ENCODE peak calls at places on chromosome 16, in seven cellular contexts. T is left cardiac atrium; P is stimulated activated CD8-positive, alpha-beta memory T cell treated with anti-CD3 and anti-CD28 coated beads, Interleukin-4, amount 100 ng/mL, for 48 hours; U is HEK293T; Q is naive B cell; Z is NCI-H345; D is mucosa of gallbladder. S is an unnamed sample.

GRCh38 chr16:967077-967541 is 3.7 kb downstream of the LMF1 start:
- DNase-seq in T (no peak), U (no peak), Z (no peak), D (no peak), P (no peak), Q (no peak), S (no peak)

GRCh38 chr16:59463776-59464175 is 729.7 kb upstream of the GOT2 start:
- DNase-seq in Q (no peak), P (no peak), U (no peak), Z (no peak), T (no peak), D (no peak), S (no peak)

GRCh38 chr16:55678061-55678935 is 22.5 kb downstream of the SLC6A2 start:
- DNase-seq in T (no peak), P (no peak), Q (no peak), Z (no peak), U (no peak), D (no peak), S (no peak)

GRCh38 chr16:54200161-54200534 is 86.4 kb downstream of the IRX3 start:
- DNase-seq in D (no peak), P (no peak), T (no peak), U (no peak), Z (no peak), Q (no peak), S (no peak)

GRCh38 chr16:86259499-86259898 is 250.8 kb upstream of the FOXF1 start:
- DNase-seq in Z (no peak), P (no peak), U (no peak), T (no peak), Q (no peak), D (no peak), S (no peak)

GRCh38 chr16:5006348-5007193 is 27.2 kb downstream of the NAGPA start:
- DNase-seq in P (no peak), T (no peak), D (no peak), Z (no peak), U (no peak), Q (no peak), S (no peak)

GRCh38 chr16:82943371-82943770 is 316.6 kb downstream of the CDH13 start:
- DNase-seq in D (no peak), T (no peak), Q (no peak), U (no peak), Z (no peak), P (no peak), S (no peak)

GRCh38 chr16:74608944-74609343 is 2.0 kb upstream of the GLG1 start:
- DNase-seq in T (no peak), U (no peak), D (no peak), Q (no peak), P (peak; percentile 53), Z (no peak), S (no peak)

GRCh38 chr16:56667581-56668571 is at the start of gene MT1G:
- DNase-seq in D (peak; percentile 42), T (peak; percentile 57), Q (no peak), Z (no peak), P (peak; percentile 69), U (no peak), S (no peak)

GRCh38 chr16:11049396-11050059 is 105.2 kb downstream of the CLEC16A start:
- DNase-seq in P (no peak), Q (no peak), D (no peak), U (no peak), T (no peak), Z (no peak), S (no peak)

GRCh38 chr16:78368121-78369102 is 269.0 kb downstream of the WWOX start:
- DNase-seq in U (no peak), Z (no peak), T (no peak), P (no peak), Q (no peak), D (no peak), S (no peak)

GRCh38 chr16:66223176-66223780 is 143.2 kb upstream of the CDH5 start:
- DNase-seq in Q (no peak), P (no peak), T (peak; percentile 41), Z (peak; percentile 3), D (no peak), U (no peak), S (no peak)

GRCh38 chr16:71408536-71408935 is 33.3 kb downstream of the TLE7 start:
- DNase-seq in P (no peak), U (no peak), T (no peak), Q (no peak), D (no peak), Z (no peak), S (no peak)

GRCh38 chr16:80197790-80198201 is 343.0 kb upstream of the DYNLRB2 start:
- DNase-seq in D (peak; percentile 25), T (no peak), Q (no peak), Z (no peak), P (no peak), U (no peak), S (no peak)

GRCh38 chr16:2267913-2268666 is at the start of gene RNPS1:
- DNase-seq in Z (peak; percentile 95), D (peak; percentile 97), U (peak; percentile 97), T (peak; percentile 98), Q (peak; percentile 98), P (peak; percentile 98), S (peak; percentile 91)

GRCh38 chr16:4729876-4730275 is 4.2 kb downstream of the ANKS3 start:
- DNase-seq in D (no peak), Z (no peak), Q (no peak), P (no peak), U (no peak), T (no peak), S (no peak)

GRCh38 chr16:25235991-25236390 is 19.2 kb downstream of the AQP8 start:
- DNase-seq in Q (no peak), U (no peak), P (no peak), D (no peak), Z (no peak), T (no peak), S (no peak)

S was measured in GOT3.